ENCODE peak calls at places on chromosomes 16 and 17, in nine cellular contexts. E is cardiac muscle cell, H is astrocyte of the spinal cord, L is astrocyte of the cerebellum, T is GM12865, Y is A549, M is adrenal gland, C is mucosa of descending colon, I is endothelial cell of umbilical vein. B is an unnamed sample.

GRCh38 chr16:17070882-17071592 is 399.7 kb downstream of the XYLT1 start:
- DNase-seq in E (no peak), T (peak), C (peak), Y (no peak), M (no peak), I (no peak), H (no peak), L (peak), B (no peak)

GRCh38 chr16:8686031-8686621 is 11.7 kb downstream of the ABAT start:
- DNase-seq in C (no peak), L (no peak), T (no peak), Y (no peak), I (no peak), E (no peak), H (no peak), M (no peak), B (no peak)

GRCh38 chr17:36979585-36979941 is 30.8 kb downstream of the AATF start:
- DNase-seq in C (no peak), I (peak), L (no peak), T (no peak), H (no peak), Y (no peak), E (no peak), M (no peak), B (no peak)

GRCh38 chr16:81137012-81137335 is 40.8 kb upstream of the GCSH start:
- DNase-seq in I (no peak), L (peak), C (no peak), Y (no peak), H (peak), M (no peak), E (peak), T (no peak), B (no peak)

GRCh38 chr16:67942200-67942509 is 1.8 kb downstream of the LCAT start:
- DNase-seq in E (peak), T (peak), Y (peak), L (no peak), I (peak), C (no peak), H (peak), M (no peak), B (no peak)

GRCh38 chr17:73991260-73991659 is 212.2 kb upstream of the RPL38 start:
- DNase-seq in Y (no peak), C (no peak), M (no peak), I (no peak), H (no peak), T (no peak), E (no peak), L (no peak), B (no peak)

GRCh38 chr17:19750835-19751234 is 2.7 kb upstream of the ALDH3A1 start:
- DNase-seq in C (no peak), I (no peak), E (no peak), H (no peak), M (no peak), L (no peak), Y (no peak), T (no peak), B (no peak)

GRCh38 chr16:87927195-87927562 is 9.2 kb downstream of the CA5A start:
- DNase-seq in C (no peak), M (no peak), H (no peak), I (no peak), E (no peak), L (no peak), Y (no peak), T (no peak), B (no peak)

GRCh38 chr17:76524598-76525512 is 12.7 kb downstream of the CYGB start:
- DNase-seq in M (peak), H (no peak), L (no peak), C (peak), E (peak), T (no peak), Y (no peak), I (no peak), B (no peak)

GRCh38 chr17:65287040-65287439 is 149.9 kb downstream of the RGS9 start:
- DNase-seq in E (peak), I (no peak), L (peak), H (peak), T (no peak), C (no peak), Y (no peak), M (no peak), B (peak)

GRCh38 chr16:55809386-55809785 is 23.5 kb downstream of the CES1 start:
- DNase-seq in Y (no peak), I (no peak), T (no peak), M (no peak), C (no peak), E (no peak), H (no peak), L (no peak), B (no peak)

GRCh38 chr16:67137605-67138004 is 13.2 kb downstream of the B3GNT9 start:
- DNase-seq in T (no peak), Y (no peak), H (no peak), C (no peak), E (peak), I (peak), L (no peak), M (no peak), B (no peak)

GRCh38 chr16:65388592-65388991 is 266.7 kb upstream of the CDH11 start:
- DNase-seq in C (no peak), M (no peak), Y (no peak), T (no peak), H (peak), E (peak), I (no peak), L (peak), B (no peak)

GRCh38 chr17:1872976-1873375 is 43.2 kb downstream of the RPA1 start:
- DNase-seq in E (no peak), M (no peak), C (no peak), I (no peak), L (no peak), Y (no peak), T (peak), H (no peak), B (no peak)

GRCh38 chr17:45975640-45976295 is 23.3 kb upstream of the STH start:
- DNase-seq in E (no peak), I (no peak), Y (no peak), C (no peak), H (no peak), M (no peak), T (no peak), L (no peak), B (no peak)

GRCh38 chr17:45828171-45829133 is 16.2 kb upstream of the SPPL2C start:
- DNase-seq in M (no peak), I (no peak), H (no peak), T (no peak), E (no peak), C (no peak), L (no peak), Y (no peak), B (no peak)

GRCh38 chr16:88739975-88740726 is 33.8 kb downstream of the CTU2 start:
- DNase-seq in Y (no peak), L (no peak), I (no peak), M (no peak), H (no peak), C (no peak), T (no peak), E (no peak), B (no peak)

GRCh38 chr16:10808218-10808617 is 10.4 kb downstream of the TVP23A start:
- DNase-seq in T (peak), I (no peak), C (no peak), L (no peak), Y (no peak), H (no peak), E (no peak), M (no peak), B (no peak)

GRCh38 chr16:11629071-11630030 is 38.9 kb upstream of the SNN start:
- DNase-seq in I (no peak), E (no peak), Y (no peak), C (no peak), H (peak), L (no peak), M (no peak), T (no peak), B (no peak)

GRCh38 chr17:40526668-40527067 is 25.2 kb upstream of the TNS4 start:
- DNase-seq in C (no peak), H (no peak), E (peak), T (no peak), I (no peak), M (no peak), Y (no peak), L (no peak), B (no peak)

GRCh38 chr17:74152591-74153455 is 50.7 kb upstream of the RPL38 start:
- DNase-seq in E (peak), M (no peak), H (no peak), Y (no peak), T (peak), L (no peak), I (no peak), C (no peak), B (no peak)

GRCh38 chr16:67666032-67666537 is 465 bp downstream of the ENKD1 start:
- DNase-seq in M (peak), E (peak), T (no peak), H (no peak), Y (no peak), C (peak), L (no peak), I (peak), B (no peak)

GRCh38 chr17:67194134-67194533 is 50.9 kb downstream of the HELZ start:
- DNase-seq in H (peak), C (no peak), L (no peak), Y (peak), E (peak), I (peak), M (no peak), T (no peak), B (peak)

GRCh38 chr17:81000631-81001357 is 9.2 kb downstream of the CHMP6 start:
- DNase-seq in T (no peak), I (no peak), C (peak), E (no peak), M (no peak), L (no peak), Y (no peak), H (no peak), B (no peak)

GRCh38 chr16:2954228-2954627 is 9.8 kb upstream of the KREMEN2 start:
- DNase-seq in L (no peak), H (no peak), T (no peak), C (no peak), M (no peak), Y (no peak), E (no peak), I (no peak), B (no peak)

GRCh38 chr17:74738051-74738996 is 1.3 kb downstream of the RAB37 start:
- DNase-seq in T (peak), M (no peak), H (no peak), Y (no peak), I (no peak), E (peak), C (peak), L (no peak), B (no peak)

GRCh38 chr17:41002814-41003213 is 3.1 kb upstream of the KRTAP3-2 start:
- DNase-seq in M (no peak), T (no peak), Y (no peak), I (no peak), L (no peak), E (no peak), H (no peak), C (no peak), B (no peak)

DNA sequence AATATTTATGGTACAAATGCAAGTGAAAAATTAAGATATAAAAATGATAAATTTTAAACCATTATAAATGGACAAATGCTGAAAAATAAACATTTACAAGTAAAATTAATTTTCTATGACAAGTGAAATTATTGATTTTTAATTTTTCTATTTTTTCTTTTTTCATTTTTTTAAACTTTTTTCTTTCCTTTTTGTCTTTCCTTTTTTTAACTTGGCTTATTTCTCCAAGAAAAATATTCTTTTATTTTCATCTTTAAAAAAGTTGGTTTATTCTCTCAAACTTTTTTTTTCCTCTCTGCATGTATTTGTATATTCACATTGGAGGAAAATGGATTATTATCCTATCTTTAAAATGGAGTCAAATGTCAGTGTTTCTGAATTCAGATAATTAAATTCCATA is 3.9 kb upstream of the IGF2BP1 start:
- DNase-seq in I (no peak), L (no peak), E (no peak), C (no peak), T (no peak), M (no peak), H (no peak), Y (no peak), B (no peak)
- H3K4me3 ChIP-seq in I (no peak), L (no peak), E (no peak), C (no peak), T (no peak), M (no peak), H (no peak), Y (no peak), B (no peak)

GRCh38 chr16:720507-720989 is 398 bp upstream of the ANTKMT start:
- DNase-seq in L (no peak), H (peak), T (peak), M (no peak), E (peak), I (peak), C (peak), Y (peak), B (no peak)
- TF ChIP-seq CTCF in L (peak), H (peak), T (peak), M (no peak), E (peak), I (peak), C (no peak), Y (peak), B (peak)

GRCh38 chr17:83099570-83100181 is 20.3 kb downstream of the METRNL start:
- DNase-seq in C (peak), E (peak), I (no peak), T (no peak), Y (no peak), H (peak), M (no peak), L (no peak), B (no peak)

GRCh38 chr17:83097831-83098230 is 18.4 kb downstream of the METRNL start:
- DNase-seq in I (no peak), L (no peak), M (no peak), T (no peak), C (peak), Y (no peak), E (no peak), H (no peak), B (no peak)

GRCh38 chr17:83098241-83099085 is 19.1 kb downstream of the METRNL start:
- DNase-seq in M (no peak), C (peak), L (no peak), T (no peak), I (no peak), E (no peak), H (peak), Y (no peak), B (no peak)

GRCh38 chr17:83100220-83100852 is 20.9 kb downstream of the METRNL start:
- DNase-seq in E (no peak), Y (no peak), T (no peak), L (no peak), C (peak), I (no peak), M (no peak), H (no peak), B (no peak)

DNA sequence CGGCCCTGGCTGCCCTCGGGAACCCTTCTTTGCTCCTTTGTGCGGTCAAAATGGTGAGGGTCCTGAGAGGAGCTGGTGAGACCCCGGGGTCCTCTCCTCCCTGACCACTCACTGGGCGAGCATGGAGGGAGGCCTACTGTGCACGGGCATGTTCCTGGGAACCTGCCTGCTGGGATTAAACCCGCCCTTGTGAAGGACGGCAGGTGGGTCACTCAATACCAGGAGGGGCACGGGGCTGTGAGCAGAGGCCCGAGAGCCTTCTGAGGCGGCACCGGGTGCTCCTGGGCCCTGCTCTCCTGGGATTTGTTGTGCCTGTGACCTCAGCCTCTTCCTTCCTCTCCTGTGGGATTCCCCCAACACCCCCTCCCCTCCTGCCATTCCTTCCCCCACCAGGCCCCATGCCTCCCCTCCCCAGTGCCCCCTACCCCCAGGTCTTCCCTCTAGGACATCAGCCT is 19.7 kb downstream of the METRNL start:
- DNase-seq in H (no peak), Y (no peak), L (no peak), C (peak), T (no peak), I (no peak), E (no peak), M (no peak), B (no peak)
- H3K4me3 ChIP-seq in H (no peak), Y (no peak), L (no peak), C (no peak), T (no peak), I (no peak), E (no peak), M (no peak), B (no peak)

GRCh38 chr16:84526794-84527485 is 22.5 kb upstream of the MEAK7 start:
- DNase-seq in C (peak), E (peak), H (peak), T (no peak), Y (no peak), M (no peak), I (peak), L (peak), B (no peak)
- TF ChIP-seq CTCF in C (no peak), E (no peak), H (no peak), T (no peak), Y (no peak), M (no peak), I (no peak), L (no peak), B (no peak)

GRCh38 chr16:60914334-60914733 is 1121.9 kb downstream of the CDH8 start:
- DNase-seq in C (no peak), M (no peak), T (no peak), I (no peak), L (no peak), Y (no peak), E (no peak), H (no peak), B (no peak)
- H3K4me3 ChIP-seq in C (no peak), M (no peak), T (no peak), I (no peak), L (no peak), Y (no peak), E (no peak), H (no peak), B (no peak)

GRCh38 chr16:4055748-4056147 is 60.5 kb downstream of the ADCY9 start:
- DNase-seq in T (no peak), L (no peak), E (no peak), Y (no peak), H (no peak), C (no peak), M (no peak), I (no peak), B (no peak)

GRCh38 chr16:4058386-4058785 is 57.9 kb downstream of the ADCY9 start:
- DNase-seq in E (no peak), Y (no peak), H (peak), C (no peak), T (no peak), L (no peak), M (no peak), I (no peak), B (peak)

GRCh38 chr16:4056161-4057105 is 59.8 kb downstream of the ADCY9 start:
- DNase-seq in I (no peak), L (no peak), E (no peak), H (no peak), M (no peak), T (peak), C (no peak), Y (no peak), B (no peak)

GRCh38 chr16:4059969-4060368 is 56.3 kb downstream of the ADCY9 start:
- DNase-seq in H (no peak), L (no peak), Y (no peak), C (no peak), M (no peak), I (no peak), E (peak), T (no peak), B (no peak)

GRCh38 chr16:4057439-4057877 is 58.8 kb downstream of the ADCY9 start:
- DNase-seq in Y (no peak), I (no peak), C (no peak), M (no peak), H (no peak), L (no peak), T (no peak), E (peak), B (no peak)
- TF ChIP-seq CTCF in Y (no peak), I (no peak), C (no peak), M (no peak), H (no peak), L (no peak), T (no peak), E (no peak), B (no peak)

GRCh38 chr17:4500188-4500565 is 1.5 kb downstream of the SPNS2 start:
- DNase-seq in E (no peak), Y (peak), H (no peak), I (peak), M (no peak), C (no peak), T (no peak), L (no peak), B (no peak)

GRCh38 chr17:4502466-4503154 is 3.9 kb downstream of the SPNS2 start:
- DNase-seq in T (no peak), Y (no peak), E (no peak), L (no peak), C (no peak), M (no peak), I (no peak), H (no peak), B (no peak)

GRCh38 chr17:4503283-4504005 is 4.8 kb downstream of the SPNS2 start:
- DNase-seq in L (no peak), E (no peak), T (no peak), Y (no peak), M (no peak), C (no peak), I (no peak), H (no peak), B (no peak)

GRCh38 chr17:4499431-4500187 is 928 bp downstream of the SPNS2 start:
- DNase-seq in L (no peak), M (no peak), H (no peak), C (peak), T (no peak), E (no peak), Y (peak), I (peak), B (no peak)

GRCh38 chr17:4501295-4501949 is 2.7 kb downstream of the SPNS2 start:
- DNase-seq in E (no peak), H (no peak), M (no peak), Y (no peak), L (no peak), I (peak), C (no peak), T (no peak), B (no peak)
- H3K4me3 ChIP-seq in E (no peak), H (no peak), M (no peak), Y (no peak), L (no peak), I (no peak), C (no peak), T (no peak), B (peak)

GRCh38 chr17:79843917-79844815 is 4.9 kb upstream of the CBX4 start:
- DNase-seq in M (peak), I (peak), T (no peak), L (no peak), E (peak), Y (peak), C (peak), H (peak), B (no peak)

GRCh38 chr17:79845601-79845949 is 6.3 kb upstream of the CBX4 start:
- DNase-seq in M (no peak), C (peak), I (no peak), Y (peak), E (peak), H (no peak), T (no peak), L (no peak), B (no peak)

GRCh38 chr17:79842656-79843474 is 3.6 kb upstream of the CBX4 start:
- DNase-seq in H (no peak), M (peak), Y (no peak), I (peak), C (peak), T (peak), L (no peak), E (peak), B (no peak)

GRCh38 chr17:79843475-79843916 is 4.3 kb upstream of the CBX4 start:
- DNase-seq in C (peak), E (no peak), Y (no peak), I (no peak), T (no peak), L (no peak), H (no peak), M (peak), B (no peak)

DNA sequence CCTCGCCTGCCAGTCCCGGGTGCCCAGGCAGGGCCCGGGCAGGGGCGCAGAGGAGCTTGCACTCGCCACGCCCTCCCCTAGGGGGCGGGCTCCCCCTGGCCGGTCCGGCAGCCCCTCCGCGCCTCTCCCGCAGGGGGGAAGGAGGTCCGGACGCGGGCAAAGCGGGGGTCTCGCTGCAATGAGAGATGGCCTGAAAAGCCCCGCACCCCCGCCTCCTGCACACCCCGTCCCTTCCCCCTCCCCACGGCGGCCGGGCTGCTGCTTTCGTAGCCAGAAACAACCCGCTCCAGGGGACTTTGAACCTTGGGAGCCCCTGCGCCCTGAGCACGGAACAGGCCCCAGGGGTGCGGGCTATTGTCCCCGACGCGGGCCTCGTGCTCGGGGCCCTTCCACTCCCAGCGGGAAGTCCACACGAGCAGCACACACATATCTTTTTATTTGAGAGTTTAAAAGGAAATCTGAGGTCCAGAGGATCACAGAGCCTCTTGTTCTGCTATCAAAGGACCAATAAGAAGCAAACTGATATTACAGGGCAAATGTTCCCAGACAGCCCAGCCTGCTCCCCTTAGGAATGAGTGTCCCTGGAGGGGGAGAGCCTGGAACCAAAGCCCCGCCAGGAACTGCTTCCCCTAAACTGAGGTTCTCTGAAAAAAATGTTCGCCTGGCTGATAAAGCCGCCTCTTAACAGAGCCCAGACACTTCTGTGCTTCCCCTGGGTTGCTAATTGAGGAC is 5.8 kb upstream of the CBX4 start:
- DNase-seq in E (peak), M (peak), I (no peak), T (peak), L (no peak), Y (peak), H (no peak), C (peak), B (no peak)
- TF ChIP-seq CTCF in E (peak), M (peak), I (peak), T (peak), L (peak), Y (peak), H (peak), C (peak), B (peak)

B was measured in epithelial cell of proximal tubule.